ENCODE peak calls at places on chromosomes 16 and 17, in ten cellular contexts. I is AG04450; C is T-helper 17 cell; U is GM03348; T is effector memory CD4-positive, alpha-beta T cell; D is anterior cingulate cortex; Y is stimulated activated CD8-positive, alpha-beta memory T cell treated with anti-CD3 and anti-CD28 coated beads, Interleukin-4, amount 100 ng/mL, for 24 hours; P is midbrain; F is NCI-H69; A is endothelial cell of umbilical vein. V is an unnamed sample.

GRCh38 chr17:956905-957304 is 22.7 kb downstream of the NXN start:
- DNase-seq in I (no peak), C (no peak), U (no peak), T (no peak), D (no peak), Y (no peak), P (no peak), F (peak), A (peak), V (no peak)

GRCh38 chr17:15233022-15233805 is 31.9 kb downstream of the PMP22 start:
- DNase-seq in I (no peak), C (no peak), U (peak), T (no peak), D (no peak), Y (no peak), P (peak), F (peak), A (peak), V (peak)

GRCh38 chr17:77425791-77426641 is 285.2 kb downstream of the SEC14L1 start:
- DNase-seq in I (peak), C (no peak), U (no peak), T (no peak), D (no peak), Y (peak), P (no peak), F (no peak), A (no peak), V (no peak)

GRCh38 chr17:48231995-48232729 is 124.6 kb downstream of the SNX11 start:
- DNase-seq in I (no peak), C (no peak), U (no peak), T (no peak), D (no peak), Y (no peak), P (no peak), F (peak), A (no peak), V (peak)

GRCh38 chr16:49327466-49327865 is 45.8 kb upstream of the CBLN1 start:
- DNase-seq in I (no peak), C (no peak), U (no peak), T (no peak), D (no peak), Y (no peak), P (no peak), F (no peak), A (no peak), V (no peak)

GRCh38 chr16:1708083-1708767 is 2.2 kb downstream of the MAPK8IP3 start:
- DNase-seq in I (no peak), C (no peak), U (no peak), T (no peak), D (no peak), Y (no peak), P (no peak), F (no peak), A (no peak), V (no peak)

GRCh38 chr16:23079683-23080221 is 69.5 kb downstream of the USP31 start:
- DNase-seq in I (no peak), C (no peak), U (no peak), T (no peak), D (no peak), Y (no peak), P (no peak), F (peak), A (peak), V (peak)

GRCh38 chr17:18957831-18958230 is 5.9 kb downstream of the SLC5A10 start:
- DNase-seq in I (no peak), C (no peak), U (no peak), T (no peak), D (no peak), Y (no peak), P (no peak), F (no peak), A (no peak), V (no peak)

GRCh38 chr16:75044800-75045361 is 46.1 kb downstream of the ZNRF1 start:
- DNase-seq in I (no peak), C (no peak), U (peak), T (no peak), D (no peak), Y (no peak), P (no peak), F (no peak), A (no peak), V (no peak)

GRCh38 chr16:88298882-88299745 is 83.6 kb upstream of the ZNF469 start:
- DNase-seq in I (no peak), C (no peak), U (peak), T (no peak), D (no peak), Y (no peak), P (no peak), F (no peak), A (peak), V (no peak)

GRCh38 chr17:79019631-79020584 is 4.1 kb upstream of the C1QTNF1 start:
- DNase-seq in I (peak), C (no peak), U (peak), T (peak), D (no peak), Y (peak), P (peak), F (peak), A (peak), V (peak)

GRCh38 chr16:22727285-22728166 is 86.4 kb upstream of the HS3ST2 start:
- DNase-seq in I (no peak), C (no peak), U (no peak), T (no peak), D (no peak), Y (no peak), P (no peak), F (no peak), A (no peak), V (peak)

V was measured in DMS53.